ENCODE peak calls at places on chromosomes 4 and X, in ten cellular contexts. R, S, G, Y, J, E, V, X, F and C are unnamed samples.

GRCh38 chrX:108070891-108071290 is 20.5 kb downstream of the PSMD10 start:
- DNase-seq in R (no peak), S (peak; percentile 66), G (peak; percentile 31), Y (peak; percentile 69), J (peak; percentile 21), E (peak; percentile 27), V (no peak), X (no peak), F (no peak), C (peak; percentile 73)

GRCh38 chrX:17859609-17860178 is 1.4 kb downstream of the RAI2 start:
- DNase-seq in R (peak; percentile 38), S (no peak), G (no peak), Y (no peak), J (no peak), E (no peak), V (no peak), X (peak; percentile 16), F (peak; percentile 48), C (no peak)

GRCh38 chr4:152299553-152299952 is 236.3 kb downstream of the FBXW7 start:
- DNase-seq in R (no peak), S (no peak), G (no peak), Y (no peak), J (no peak), E (no peak), V (no peak), X (no peak), F (no peak), C (no peak)

GRCh38 chr4:6222761-6223292 is 22.5 kb upstream of the JAKMIP1 start:
- DNase-seq in R (peak; percentile 20), S (no peak), G (no peak), Y (no peak), J (no peak), E (no peak), V (no peak), X (peak; percentile 60), F (no peak), C (no peak)

GRCh38 chrX:126165401-126165720 is 728 bp downstream of the DCAF12L2 start:
- DNase-seq in R (no peak), S (no peak), G (no peak), Y (no peak), J (no peak), E (no peak), V (no peak), X (no peak), F (no peak), C (no peak)

GRCh38 chrX:149282909-149283308 is 222.2 kb downstream of the IDS start:
- DNase-seq in R (no peak), S (no peak), G (no peak), Y (no peak), J (no peak), E (no peak), V (no peak), X (no peak), F (no peak), C (no peak)

GRCh38 chrX:79270401-79270800 is 96.7 kb downstream of the ITM2A start:
- DNase-seq in R (peak; percentile 31), S (no peak), G (no peak), Y (peak; percentile 8), J (peak; percentile 49), E (no peak), V (peak; percentile 36), X (peak; percentile 66), F (peak; percentile 80), C (peak; percentile 17)

GRCh38 chr4:185566972-185567749 is 31.9 kb upstream of the PDLIM3 start:
- DNase-seq in R (no peak), S (peak; percentile 89), G (peak; percentile 89), Y (peak; percentile 98), J (peak; percentile 98), E (peak; percentile 81), V (no peak), X (no peak), F (no peak), C (peak; percentile 40)

GRCh38 chr4:8910100-8910821 is 38.6 kb upstream of the HMX1 start:
- DNase-seq in R (peak; percentile 23), S (no peak), G (no peak), Y (no peak), J (no peak), E (no peak), V (no peak), X (no peak), F (no peak), C (no peak)

GRCh38 chr4:185912779-185913178 is 100.8 kb upstream of the SORBS2 start:
- DNase-seq in R (no peak), S (peak; percentile 63), G (no peak), Y (no peak), J (no peak), E (peak; percentile 54), V (no peak), X (no peak), F (no peak), C (peak; percentile 9)

GRCh38 chr4:30837131-30837539 is 117.0 kb downstream of the PCDH7 start:
- DNase-seq in R (no peak), S (no peak), G (no peak), Y (peak; percentile 16), J (peak; percentile 37), E (no peak), V (no peak), X (peak; percentile 67), F (no peak), C (no peak)

GRCh38 chrX:44306336-44306735 is 37.1 kb downstream of the EFHC2 start:
- DNase-seq in R (peak; percentile 37), S (peak; percentile 15), G (peak; percentile 4), Y (peak; percentile 1), J (peak; percentile 8), E (no peak), V (no peak), X (no peak), F (no peak), C (no peak)

GRCh38 chr4:10033191-10033881 is 12.0 kb upstream of the SLC2A9 start:
- DNase-seq in R (no peak), S (peak; percentile 16), G (peak; percentile 87), Y (peak; percentile 76), J (peak; percentile 66), E (peak; percentile 61), V (no peak), X (no peak), F (no peak), C (peak; percentile 73)

GRCh38 chr4:81052119-81053068 is 21.9 kb downstream of the BMP3 start:
- DNase-seq in R (peak; percentile 52), S (peak; percentile 72), G (peak; percentile 54), Y (peak; percentile 75), J (peak; percentile 66), E (peak; percentile 50), V (peak; percentile 16), X (peak; percentile 82), F (peak; percentile 34), C (peak; percentile 34)

GRCh38 chrX:2677764-2678163 is 13.3 kb upstream of the CD99 start:
- DNase-seq in R (peak; percentile 33), S (peak; percentile 98), G (peak; percentile 94), Y (peak; percentile 98), J (peak; percentile 98), E (peak; percentile 99), V (peak; percentile 74), X (no peak), F (no peak), C (peak; percentile 99)

DNA sequence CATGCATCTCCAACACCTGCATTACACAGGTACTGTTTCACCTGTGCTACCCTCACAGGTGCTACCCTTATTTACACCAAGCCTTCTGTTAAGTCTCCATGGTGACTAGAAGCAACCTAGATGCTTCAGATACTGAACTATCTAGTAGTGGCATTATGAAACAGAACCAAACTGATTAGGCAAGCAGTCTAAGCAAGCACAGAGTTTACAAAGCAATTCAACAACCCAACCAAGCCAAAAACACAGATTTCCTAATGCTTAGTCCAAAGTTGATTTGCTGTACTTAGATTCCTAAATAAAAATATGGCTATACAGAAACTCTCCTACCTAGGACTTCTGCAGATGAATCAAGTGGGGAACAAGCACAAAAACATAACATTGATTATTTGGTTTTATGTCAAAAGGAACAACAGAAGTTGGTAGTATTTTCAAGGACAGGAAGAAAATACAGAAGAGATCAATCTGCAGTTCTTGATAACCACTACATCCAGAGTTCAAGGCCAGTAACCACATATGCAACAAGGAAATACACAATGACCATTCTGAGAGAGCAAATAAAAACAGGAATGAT is 3.2 kb downstream of the TAPT1 start:
- DNase-seq in R (no peak), S (no peak), G (no peak), Y (no peak), J (no peak), E (peak; percentile 25), V (no peak), X (no peak), F (no peak), C (no peak)
- H3K4me3 ChIP-seq in R (no peak overlapping the region), S (no peak overlapping the region), G (no peak overlapping the region), Y (no peak overlapping the region), J (no peak overlapping the region), E (no peak overlapping the region), V (peak overlapping the region; percentile 19), X (no peak overlapping the region), F (no peak overlapping the region), C (no peak overlapping the region)

GRCh38 chr4:82136161-82136801 is 237.5 kb downstream of the HNRNPD start:
- DNase-seq in R (no peak), S (no peak), G (no peak), Y (no peak), J (no peak), E (no peak), V (no peak), X (no peak), F (no peak), C (no peak)

GRCh38 chr4:82138376-82138775 is 235.4 kb downstream of the HNRNPD start:
- DNase-seq in R (no peak), S (no peak), G (no peak), Y (no peak), J (no peak), E (no peak), V (no peak), X (no peak), F (no peak), C (no peak)

DNA sequence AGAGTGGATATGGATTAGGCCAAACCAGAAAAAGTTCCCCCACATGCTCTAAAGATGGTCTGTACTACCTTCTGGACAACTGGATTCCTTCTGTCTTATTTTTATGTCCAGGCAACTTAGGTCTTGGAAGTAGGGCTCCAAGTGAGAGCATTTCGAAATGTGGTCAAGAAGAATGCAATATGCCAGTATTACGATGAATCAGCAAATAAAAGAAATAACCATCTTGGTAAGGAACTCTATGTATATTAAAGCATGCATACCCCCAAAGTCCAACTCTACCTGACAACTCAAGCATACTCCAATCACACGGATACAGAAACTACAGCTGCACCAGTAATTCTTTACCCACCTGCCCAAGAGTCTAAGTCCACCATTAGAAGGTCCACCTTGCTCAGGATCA is 234.5 kb downstream of the HNRNPD start:
- DNase-seq in R (no peak), S (no peak), G (no peak), Y (no peak), J (no peak), E (no peak), V (no peak), X (no peak), F (no peak), C (no peak)
- H3K4me3 ChIP-seq in R (no peak overlapping the region), S (no peak overlapping the region), G (no peak overlapping the region), Y (no peak overlapping the region), J (no peak overlapping the region), E (no peak overlapping the region), V (no peak overlapping the region), X (no peak overlapping the region), F (no peak overlapping the region), C (no peak overlapping the region)

GRCh38 chr4:107683873-107684272 is 36.2 kb downstream of the PAPSS1 start:
- DNase-seq in R (no peak), S (no peak), G (no peak), Y (no peak), J (no peak), E (no peak), V (no peak), X (no peak), F (no peak), C (no peak)
- H3K4me3 ChIP-seq in R (no peak overlapping the region), S (no peak overlapping the region), G (no peak overlapping the region), Y (no peak overlapping the region), J (no peak overlapping the region), E (no peak overlapping the region), V (no peak overlapping the region), X (no peak overlapping the region), F (no peak overlapping the region), C (no peak overlapping the region)

GRCh38 chr4:141133146-141134006 is at the start of gene RNF150:
- DNase-seq in R (peak; percentile 60), S (peak; percentile 93), G (peak; percentile 83), Y (peak; percentile 88), J (peak; percentile 86), E (peak; percentile 89), V (peak; percentile 71), X (peak; percentile 89), F (no peak), C (peak; percentile 79)
- H3K4me3 ChIP-seq in R (peak within 1 kb of the TSS; percentile 74), S (peak within 1 kb of the TSS; percentile 77), G (peak within 1 kb of the TSS; percentile 77), Y (peak within 1 kb of the TSS; percentile 62), J (peak within 1 kb of the TSS; percentile 65), E (peak within 1 kb of the TSS; percentile 81), V (peak within 1 kb of the TSS; percentile 91), X (peak within 1 kb of the TSS; percentile 82), F (peak within 1 kb of the TSS; percentile 33), C (peak within 1 kb of the TSS; percentile 90)